ENCODE peak calls at places on chromosomes 12 and 14, in ten cellular contexts. X is choroid plexus epithelial cell, N is testis, I is GM20000, U is tibial nerve, A is fibroblast of mammary gland, E is MM.1S, Y is astrocyte of the spinal cord, K is uterus, Z is neural crest cell. P is an unnamed sample.

GRCh38 chr12:76532520-76532919 is 27.1 kb downstream of the OSBPL8 start:
- DNase-seq in X (no peak), N (no peak), I (no peak), U (no peak), A (no peak), E (no peak), Y (no peak), K (no peak), Z (no peak), P (no peak)

GRCh38 chr14:99605299-99605961 is 1.4 kb upstream of the CCDC85C start:
- DNase-seq in X (peak; percentile 47), N (peak; percentile 75), I (peak; percentile 83), U (no peak), A (peak; percentile 40), E (peak; percentile 78), Y (peak; percentile 67), K (peak; percentile 64), Z (peak; percentile 44), P (peak; percentile 41)

GRCh38 chr14:51239813-51240803 is at the start of gene TMX1:
- DNase-seq in X (peak; percentile 99), N (peak; percentile 96), I (peak; percentile 89), U (peak; percentile 84), A (peak; percentile 99), E (peak; percentile 94), Y (peak; percentile 98), K (peak; percentile 96), Z (peak; percentile 93), P (peak; percentile 95)

GRCh38 chr14:100779691-100780080 is 46.2 kb upstream of the MEG3 start:
- DNase-seq in X (no peak), N (no peak), I (no peak), U (no peak), A (no peak), E (no peak), Y (no peak), K (no peak), Z (no peak), P (no peak)

GRCh38 chr12:6792522-6793201 is 3.3 kb downstream of the CD4 start:
- DNase-seq in X (no peak), N (no peak), I (no peak), U (no peak), A (no peak), E (no peak), Y (peak; percentile 9), K (no peak), Z (peak; percentile 33), P (no peak)

GRCh38 chr12:288687-289086 is 26.1 kb upstream of the SLC6A13 start:
- DNase-seq in X (peak; percentile 72), N (no peak), I (no peak), U (no peak), A (peak; percentile 81), E (no peak), Y (peak; percentile 72), K (no peak), Z (no peak), P (no peak)

GRCh38 chr12:104784592-104784991 is 173.5 kb downstream of the SLC41A2 start:
- DNase-seq in X (peak; percentile 41), N (peak; percentile 51), I (no peak), U (no peak), A (no peak), E (no peak), Y (no peak), K (no peak), Z (no peak), P (no peak)

GRCh38 chr12:114425031-114425626 is 19.2 kb upstream of the TBX5 start:
- DNase-seq in X (no peak), N (no peak), I (no peak), U (no peak), A (peak; percentile 60), E (no peak), Y (no peak), K (no peak), Z (no peak), P (no peak)

GRCh38 chr12:132861558-132861957 is 25.8 kb downstream of the CHFR start:
- DNase-seq in X (no peak), N (no peak), I (no peak), U (no peak), A (no peak), E (no peak), Y (no peak), K (no peak), Z (no peak), P (no peak)

GRCh38 chr14:54267172-54267571 is 129.6 kb upstream of the CDKN3 start:
- DNase-seq in X (no peak), N (no peak), I (peak; percentile 48), U (no peak), A (no peak), E (peak; percentile 83), Y (no peak), K (no peak), Z (no peak), P (no peak)

GRCh38 chr12:109716512-109717389 is 3.1 kb downstream of the FAM222A start:
- DNase-seq in X (no peak), N (peak; percentile 81), I (no peak), U (no peak), A (no peak), E (no peak), Y (no peak), K (no peak), Z (no peak), P (no peak)

GRCh38 chr12:40137252-40137651 is 31.4 kb upstream of the SLC2A13 start:
- DNase-seq in X (peak; percentile 24), N (no peak), I (no peak), U (no peak), A (peak; percentile 44), E (peak; percentile 81), Y (no peak), K (no peak), Z (no peak), P (no peak)

GRCh38 chr14:56491299-56492285 is 88.0 kb upstream of the TMEM260 start:
- DNase-seq in X (peak; percentile 69), N (peak; percentile 59), I (peak; percentile 39), U (no peak), A (peak; percentile 56), E (peak; percentile 59), Y (peak; percentile 40), K (no peak), Z (peak; percentile 65), P (peak; percentile 69)

GRCh38 chr14:22375321-22375930 is 213.6 kb downstream of the DAD1 start:
- DNase-seq in X (peak; percentile 86), N (no peak), I (peak; percentile 34), U (no peak), A (peak; percentile 61), E (peak; percentile 55), Y (peak; percentile 64), K (no peak), Z (peak; percentile 21), P (peak; percentile 38)

GRCh38 chr12:63766498-63766897 is 13.2 kb upstream of the RXYLT1 start:
- DNase-seq in X (peak; percentile 15), N (no peak), I (no peak), U (no peak), A (no peak), E (no peak), Y (no peak), K (no peak), Z (no peak), P (no peak)

GRCh38 chr12:4281173-4281654 is 7.7 kb downstream of the CCND2 start:
- DNase-seq in X (no peak), N (no peak), I (no peak), U (no peak), A (peak; percentile 77), E (no peak), Y (no peak), K (no peak), Z (no peak), P (no peak)

DNA sequence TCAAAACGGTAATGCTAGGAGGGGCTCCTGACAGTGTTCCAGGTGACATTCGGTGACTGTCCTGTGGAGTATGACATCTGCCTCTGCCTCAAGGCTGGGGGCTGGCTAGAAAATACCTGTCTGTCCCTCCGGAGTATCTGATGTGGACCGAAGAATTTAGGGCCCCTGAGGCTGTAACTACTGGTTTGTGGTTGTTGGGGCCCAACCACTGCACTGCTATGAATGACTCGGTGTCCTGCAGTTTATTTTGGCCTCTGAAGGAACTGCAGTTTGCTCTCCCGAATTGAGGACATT is 198.9 kb upstream of the CAND1 start:
- DNase-seq in X (no peak), N (no peak), I (no peak), U (no peak), A (no peak), E (no peak), Y (no peak), K (no peak), Z (no peak), P (no peak)
- TF ChIP-seq CTCF in X (no peak), N (no peak), I (no peak), U (no peak), A (no peak), E (no peak), Y (no peak), K (no peak), Z (no peak), P (no peak)

GRCh38 chr14:77098470-77099353 is 654 bp downstream of the CIPC start:
- DNase-seq in X (peak; percentile 14), N (peak; percentile 46), I (no peak), U (peak; percentile 26), A (no peak), E (no peak), Y (no peak), K (peak; percentile 63), Z (no peak), P (peak; percentile 25)

GRCh38 chr14:77097006-77097688 is 911 bp upstream of the CIPC start:
- DNase-seq in X (peak; percentile 66), N (no peak), I (peak; percentile 20), U (no peak), A (peak; percentile 57), E (peak; percentile 21), Y (peak; percentile 45), K (no peak), Z (no peak), P (no peak)

GRCh38 chr14:77099425-77100167 is 1.5 kb downstream of the CIPC start:
- DNase-seq in X (peak; percentile 88), N (peak; percentile 48), I (no peak), U (no peak), A (peak; percentile 83), E (no peak), Y (peak; percentile 71), K (no peak), Z (no peak), P (no peak)

GRCh38 chr14:77100961-77101360 is 2.9 kb downstream of the CIPC start:
- DNase-seq in X (peak; percentile 24), N (no peak), I (no peak), U (no peak), A (peak; percentile 21), E (no peak), Y (no peak), K (no peak), Z (no peak), P (no peak)

GRCh38 chr14:77097689-77098469 is at the start of gene CIPC:
- DNase-seq in X (peak; percentile 99), N (peak; percentile 100), I (peak; percentile 96), U (peak; percentile 100), A (peak; percentile 97), E (peak; percentile 95), Y (peak; percentile 99), K (peak; percentile 99), Z (peak; percentile 99), P (peak; percentile 98)
- TF ChIP-seq CTCF in X (no peak), N (peak; percentile 28), I (no peak), U (no peak), A (no peak), E (no peak), Y (no peak), K (no peak), Z (peak; percentile 7), P (no peak)

GRCh38 chr14:73723799-73724621 is 9.8 kb upstream of the PNMA1 start:
- DNase-seq in X (peak; percentile 99), N (peak; percentile 64), I (no peak), U (peak; percentile 72), A (peak; percentile 99), E (no peak), Y (peak; percentile 97), K (peak; percentile 84), Z (no peak), P (no peak)
- TF ChIP-seq CTCF in X (peak; percentile 6), N (no peak), I (no peak), U (peak; percentile 30), A (no peak), E (no peak), Y (peak; percentile 3), K (peak; percentile 27), Z (no peak), P (no peak)

GRCh38 chr12:86186449-86186848 is 69.7 kb downstream of the MGAT4C start:
- DNase-seq in X (peak; percentile 34), N (no peak), I (no peak), U (no peak), A (peak; percentile 30), E (no peak), Y (no peak), K (no peak), Z (no peak), P (no peak)
- TF ChIP-seq CTCF in X (peak; percentile 37), N (no peak), I (no peak), U (no peak), A (peak; percentile 36), E (no peak), Y (peak; percentile 11), K (no peak), Z (no peak), P (no peak)

P was measured in endothelial cell.